ENCODE peak calls at places on chromosomes 16 and 17, in nine cellular contexts. One of them, this sample, is unnamed.
A peak's percentile ranks its signal among the peaks of the same experiment; 100 is the strongest.

GRCh38 chr16:84218176-84218776 is 21.5 kb downstream of the KCNG4 start:
- DNase-seq in MM.1S: no peak
- DNase-seq in AG04450: no peak
- DNase-seq in GM23248: no peak
- DNase-seq in IMR-90: no peak
- DNase-seq in HAP-1: no peak
- DNase-seq in adrenal gland: no peak
- DNase-seq in heart left ventricle: no peak
- DNase-seq in small intestine: no peak
- DNase-seq in this sample: no peak

GRCh38 chr16:63337264-63337663 is 1301.0 kb upstream of the CDH8 start:
- DNase-seq in MM.1S: no peak
- DNase-seq in AG04450: no peak
- DNase-seq in GM23248: no peak
- DNase-seq in IMR-90: no peak
- DNase-seq in HAP-1: no peak
- DNase-seq in adrenal gland: no peak
- DNase-seq in heart left ventricle: no peak
- DNase-seq in small intestine: no peak
- DNase-seq in this sample: no peak

GRCh38 chr17:49390548-49391324 is 23.9 kb downstream of the PHB1 start:
- DNase-seq in MM.1S: no peak
- DNase-seq in AG04450: no peak
- DNase-seq in GM23248: no peak
- DNase-seq in IMR-90: no peak
- DNase-seq in HAP-1: no peak
- DNase-seq in adrenal gland: no peak
- DNase-seq in heart left ventricle: no peak
- DNase-seq in small intestine: peak; percentile 80
- DNase-seq in this sample: no peak

GRCh38 chr16:49443576-49443975 is 70.0 kb downstream of the C16orf78 start:
- DNase-seq in MM.1S: no peak
- DNase-seq in AG04450: no peak
- DNase-seq in GM23248: no peak
- DNase-seq in IMR-90: no peak
- DNase-seq in HAP-1: no peak
- DNase-seq in adrenal gland: no peak
- DNase-seq in heart left ventricle: no peak
- DNase-seq in small intestine: no peak
- DNase-seq in this sample: no peak

GRCh38 chr17:79657861-79658810 is 47.3 kb upstream of the RBFOX3 start:
- DNase-seq in MM.1S: no peak
- DNase-seq in AG04450: no peak
- DNase-seq in GM23248: no peak
- DNase-seq in IMR-90: no peak
- DNase-seq in HAP-1: no peak
- DNase-seq in adrenal gland: peak; percentile 2
- DNase-seq in heart left ventricle: no peak
- DNase-seq in small intestine: no peak
- DNase-seq in this sample: no peak

GRCh38 chr17:39011907-39012468 is 44.8 kb upstream of the FBXO47 start:
- DNase-seq in MM.1S: no peak
- DNase-seq in AG04450: no peak
- DNase-seq in GM23248: no peak
- DNase-seq in IMR-90: no peak
- DNase-seq in HAP-1: no peak
- DNase-seq in adrenal gland: no peak
- DNase-seq in heart left ventricle: no peak
- DNase-seq in small intestine: no peak
- DNase-seq in this sample: no peak

GRCh38 chr16:14003119-14003570 is 68.0 kb upstream of the MRTFB start:
- DNase-seq in MM.1S: no peak
- DNase-seq in AG04450: no peak
- DNase-seq in GM23248: peak; percentile 88
- DNase-seq in IMR-90: peak; percentile 72
- DNase-seq in HAP-1: peak; percentile 75
- DNase-seq in adrenal gland: peak; percentile 49
- DNase-seq in heart left ventricle: peak; percentile 83
- DNase-seq in small intestine: no peak
- DNase-seq in this sample: no peak

GRCh38 chr16:1930338-1930720 is 12.1 kb upstream of the HS3ST6 start:
- DNase-seq in MM.1S: no peak
- DNase-seq in AG04450: no peak
- DNase-seq in GM23248: no peak
- DNase-seq in IMR-90: no peak
- DNase-seq in HAP-1: no peak
- DNase-seq in adrenal gland: no peak
- DNase-seq in heart left ventricle: no peak
- DNase-seq in small intestine: no peak
- DNase-seq in this sample: no peak

GRCh38 chr16:80619824-80620223 is 79.0 kb downstream of the DYNLRB2 start:
- DNase-seq in MM.1S: no peak
- DNase-seq in AG04450: no peak
- DNase-seq in GM23248: no peak
- DNase-seq in IMR-90: no peak
- DNase-seq in HAP-1: no peak
- DNase-seq in adrenal gland: no peak
- DNase-seq in heart left ventricle: no peak
- DNase-seq in small intestine: no peak
- DNase-seq in this sample: no peak

GRCh38 chr17:42667088-42667951 is 8.2 kb downstream of the TUBG2 start:
- DNase-seq in MM.1S: no peak
- DNase-seq in AG04450: no peak
- DNase-seq in GM23248: peak; percentile 93
- DNase-seq in IMR-90: peak; percentile 73
- DNase-seq in HAP-1: no peak
- DNase-seq in adrenal gland: peak; percentile 92
- DNase-seq in heart left ventricle: peak; percentile 76
- DNase-seq in small intestine: peak; percentile 48
- DNase-seq in this sample: no peak

GRCh38 chr16:55062446-55062845 is 131.8 kb downstream of the IRX5 start:
- DNase-seq in MM.1S: no peak
- DNase-seq in AG04450: no peak
- DNase-seq in GM23248: peak; percentile 28
- DNase-seq in IMR-90: peak; percentile 4
- DNase-seq in HAP-1: no peak
- DNase-seq in adrenal gland: no peak
- DNase-seq in heart left ventricle: no peak
- DNase-seq in small intestine: no peak
- DNase-seq in this sample: no peak

GRCh38 chr17:43908111-43908721 is 880 bp upstream of the MPP2 start:
- DNase-seq in MM.1S: no peak
- DNase-seq in AG04450: peak; percentile 18
- DNase-seq in GM23248: peak; percentile 90
- DNase-seq in IMR-90: peak; percentile 65
- DNase-seq in HAP-1: peak; percentile 83
- DNase-seq in adrenal gland: peak; percentile 37
- DNase-seq in heart left ventricle: peak; percentile 75
- DNase-seq in small intestine: no peak
- DNase-seq in this sample: no peak

GRCh38 chr17:62767997-62768396 is 40.1 kb downstream of the MARCHF10 start:
- DNase-seq in MM.1S: no peak
- DNase-seq in AG04450: no peak
- DNase-seq in GM23248: no peak
- DNase-seq in IMR-90: no peak
- DNase-seq in HAP-1: no peak
- DNase-seq in adrenal gland: no peak
- DNase-seq in heart left ventricle: no peak
- DNase-seq in small intestine: no peak
- DNase-seq in this sample: no peak

GRCh38 chr16:11056090-11056988 is 112.0 kb downstream of the CLEC16A start:
- DNase-seq in MM.1S: no peak
- DNase-seq in AG04450: no peak
- DNase-seq in GM23248: no peak
- DNase-seq in IMR-90: peak; percentile 48
- DNase-seq in HAP-1: no peak
- DNase-seq in adrenal gland: no peak
- DNase-seq in heart left ventricle: no peak
- DNase-seq in small intestine: no peak
- DNase-seq in this sample: no peak

GRCh38 chr17:21689604-21690003 is 2.7 kb upstream of the KCNJ18 start:
- DNase-seq in MM.1S: no peak
- DNase-seq in AG04450: peak; percentile 42
- DNase-seq in GM23248: peak; percentile 99
- DNase-seq in IMR-90: peak; percentile 72
- DNase-seq in HAP-1: no peak
- DNase-seq in adrenal gland: no peak
- DNase-seq in heart left ventricle: peak; percentile 66
- DNase-seq in small intestine: no peak
- DNase-seq in this sample: no peak

GRCh38 chr17:21686165-21687015 is 5.9 kb upstream of the KCNJ18 start:
- DNase-seq in MM.1S: no peak
- DNase-seq in AG04450: no peak
- DNase-seq in GM23248: peak; percentile 30
- DNase-seq in IMR-90: no peak
- DNase-seq in HAP-1: no peak
- DNase-seq in adrenal gland: no peak
- DNase-seq in heart left ventricle: no peak
- DNase-seq in small intestine: no peak
- DNase-seq in this sample: no peak

GRCh38 chr17:21687136-21687953 is 5.0 kb upstream of the KCNJ18 start:
- DNase-seq in MM.1S: no peak
- DNase-seq in AG04450: no peak
- DNase-seq in GM23248: no peak
- DNase-seq in IMR-90: no peak
- DNase-seq in HAP-1: no peak
- DNase-seq in adrenal gland: no peak
- DNase-seq in heart left ventricle: no peak
- DNase-seq in small intestine: no peak
- DNase-seq in this sample: no peak

GRCh38 chr17:21688293-21688949 is 3.9 kb upstream of the KCNJ18 start:
- DNase-seq in MM.1S: no peak
- DNase-seq in AG04450: no peak
- DNase-seq in GM23248: no peak
- DNase-seq in IMR-90: no peak
- DNase-seq in HAP-1: no peak
- DNase-seq in adrenal gland: no peak
- DNase-seq in heart left ventricle: no peak
- DNase-seq in small intestine: no peak
- DNase-seq in this sample: no peak
- H3K9me3 ChIP-seq in MM.1S: no peaks in the 10 kb centered on the region
- H3K9me3 ChIP-seq in AG04450: peaks cover 89% of the 10 kb centered on the region
- H3K9me3 ChIP-seq in GM23248: no peaks in the 10 kb centered on the region
- H3K9me3 ChIP-seq in IMR-90: peaks cover 35% of the 10 kb centered on the region
- H3K9me3 ChIP-seq in HAP-1: no peaks in the 10 kb centered on the region
- H3K9me3 ChIP-seq in adrenal gland: no peaks in the 10 kb centered on the region
- H3K9me3 ChIP-seq in heart left ventricle: no peaks in the 10 kb centered on the region
- H3K9me3 ChIP-seq in small intestine: no peaks in the 10 kb centered on the region
- H3K9me3 ChIP-seq in this sample: no peaks in the 10 kb centered on the region

GRCh38 chr16:35449663-35450062 is 1990.3 kb downstream of the TP53TG3F start:
- DNase-seq in MM.1S: no peak
- DNase-seq in AG04450: no peak
- DNase-seq in GM23248: no peak
- DNase-seq in IMR-90: no peak
- DNase-seq in HAP-1: no peak
- DNase-seq in adrenal gland: no peak
- DNase-seq in heart left ventricle: no peak
- DNase-seq in small intestine: no peak
- DNase-seq in this sample: no peak

GRCh38 chr16:35447010-35447558 is 1987.7 kb downstream of the TP53TG3F start:
- DNase-seq in MM.1S: no peak
- DNase-seq in AG04450: no peak
- DNase-seq in GM23248: no peak
- DNase-seq in IMR-90: no peak
- DNase-seq in HAP-1: no peak
- DNase-seq in adrenal gland: no peak
- DNase-seq in heart left ventricle: no peak
- DNase-seq in small intestine: no peak
- DNase-seq in this sample: no peak

GRCh38 chr16:35452471-35452870 is 1993.1 kb downstream of the TP53TG3F start:
- DNase-seq in MM.1S: no peak
- DNase-seq in AG04450: no peak
- DNase-seq in GM23248: no peak
- DNase-seq in IMR-90: no peak
- DNase-seq in HAP-1: no peak
- DNase-seq in adrenal gland: no peak
- DNase-seq in heart left ventricle: no peak
- DNase-seq in small intestine: no peak
- DNase-seq in this sample: no peak

GRCh38 chr16:35450648-35451047 is 1991.2 kb downstream of the TP53TG3F start:
- DNase-seq in MM.1S: no peak
- DNase-seq in AG04450: no peak
- DNase-seq in GM23248: no peak
- DNase-seq in IMR-90: no peak
- DNase-seq in HAP-1: no peak
- DNase-seq in adrenal gland: no peak
- DNase-seq in heart left ventricle: no peak
- DNase-seq in small intestine: no peak
- DNase-seq in this sample: no peak
- H3K9me3 ChIP-seq in MM.1S: no peaks in the 10 kb centered on the region
- H3K9me3 ChIP-seq in AG04450: peaks cover 43% of the 10 kb centered on the region
- H3K9me3 ChIP-seq in GM23248: no peaks in the 10 kb centered on the region
- H3K9me3 ChIP-seq in IMR-90: peaks cover 39% of the 10 kb centered on the region
- H3K9me3 ChIP-seq in HAP-1: peaks cover 2% of the 10 kb centered on the region
- H3K9me3 ChIP-seq in adrenal gland: no peaks in the 10 kb centered on the region
- H3K9me3 ChIP-seq in heart left ventricle: peaks cover 54% of the 10 kb centered on the region
- H3K9me3 ChIP-seq in small intestine: peaks cover 2% of the 10 kb centered on the region
- H3K9me3 ChIP-seq in this sample: peaks cover 4% of the 10 kb centered on the region

DNA sequence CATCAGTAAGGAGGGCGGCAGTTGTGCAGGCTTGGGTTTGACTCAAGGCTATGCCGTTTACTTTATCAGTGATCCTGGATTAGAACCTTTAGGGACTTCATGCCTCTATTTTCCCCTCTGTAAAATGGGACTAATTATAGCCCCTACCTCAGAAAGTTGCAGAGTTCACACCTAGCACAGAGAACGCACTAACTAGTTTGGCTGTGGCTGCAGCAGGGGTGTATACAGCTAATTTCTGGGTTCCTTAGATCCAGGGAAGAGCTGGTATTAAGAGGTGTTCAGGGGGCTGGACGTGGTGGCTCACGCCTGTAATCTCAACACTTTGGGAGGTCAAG is 267.3 kb downstream of the CPPED1 start:
- DNase-seq in MM.1S: no peak
- DNase-seq in AG04450: no peak
- DNase-seq in GM23248: no peak
- DNase-seq in IMR-90: no peak
- DNase-seq in HAP-1: no peak
- DNase-seq in adrenal gland: no peak
- DNase-seq in heart left ventricle: no peak
- DNase-seq in small intestine: no peak
- DNase-seq in this sample: no peak
- H3K9me3 ChIP-seq in MM.1S: no peaks in the 10 kb centered on the region
- H3K9me3 ChIP-seq in AG04450: no peaks in the 10 kb centered on the region
- H3K9me3 ChIP-seq in GM23248: no peaks in the 10 kb centered on the region
- H3K9me3 ChIP-seq in IMR-90: no peaks in the 10 kb centered on the region
- H3K9me3 ChIP-seq in HAP-1: no peaks in the 10 kb centered on the region
- H3K9me3 ChIP-seq in adrenal gland: no peaks in the 10 kb centered on the region
- H3K9me3 ChIP-seq in heart left ventricle: no peaks in the 10 kb centered on the region
- H3K9me3 ChIP-seq in small intestine: no peaks in the 10 kb centered on the region
- H3K9me3 ChIP-seq in this sample: no peaks in the 10 kb centered on the region

DNA sequence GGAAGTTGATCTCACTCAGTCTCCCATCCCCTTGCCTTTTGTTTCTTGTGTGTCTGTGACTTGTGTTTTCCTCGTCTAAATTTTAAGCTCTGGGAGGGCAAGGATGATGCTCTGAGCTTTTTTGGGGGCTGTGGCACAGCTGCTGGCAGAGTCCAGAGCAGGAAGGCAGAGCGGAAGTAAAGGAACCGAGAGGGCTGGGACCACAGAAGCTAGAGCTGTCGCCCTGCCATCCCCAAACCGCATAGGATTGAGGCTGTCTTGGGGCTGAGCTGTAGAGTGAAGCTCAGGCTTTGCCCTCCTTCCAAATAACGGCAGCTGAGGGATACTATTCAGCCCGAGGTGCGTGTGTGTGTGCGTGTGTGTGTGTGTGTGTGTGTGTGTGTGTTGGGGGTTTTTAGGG is 3.8 kb upstream of the DNAH2 start:
- DNase-seq in MM.1S: no peak
- DNase-seq in AG04450: no peak
- DNase-seq in GM23248: no peak
- DNase-seq in IMR-90: no peak
- DNase-seq in HAP-1: no peak
- DNase-seq in adrenal gland: no peak
- DNase-seq in heart left ventricle: no peak
- DNase-seq in small intestine: no peak
- DNase-seq in this sample: no peak
- H3K9me3 ChIP-seq in MM.1S: no peaks in the 10 kb centered on the region
- H3K9me3 ChIP-seq in AG04450: no peaks in the 10 kb centered on the region
- H3K9me3 ChIP-seq in GM23248: no peaks in the 10 kb centered on the region
- H3K9me3 ChIP-seq in IMR-90: no peaks in the 10 kb centered on the region
- H3K9me3 ChIP-seq in HAP-1: no peaks in the 10 kb centered on the region
- H3K9me3 ChIP-seq in adrenal gland: no peaks in the 10 kb centered on the region
- H3K9me3 ChIP-seq in heart left ventricle: no peaks in the 10 kb centered on the region
- H3K9me3 ChIP-seq in small intestine: no peaks in the 10 kb centered on the region
- H3K9me3 ChIP-seq in this sample: no peaks in the 10 kb centered on the region

This sample was measured in GM12878.